ENCODE peak calls at places on chromosomes 16 and 17, in six cellular contexts. D is anterior cingulate cortex; R is HT1080; X is activated naive CD4-positive, alpha-beta T cell; P is amniotic epithelial cell; N is stimulated activated CD4-positive, alpha-beta T cell treated with anti-CD3 and anti-CD28 coated beads, TNF-alpha, amount 100 ng/mL, for 1 hour. H is an unnamed sample.

GRCh38 chr16:90077757-90078593 is 844 bp upstream of the PRDM7 start:
- DNase-seq in D (no peak), R (peak), X (no peak), P (peak), N (no peak), H (no peak)

GRCh38 chr16:30407794-30408534 is 558 bp downstream of the ZNF771 start:
- DNase-seq in D (no peak), R (no peak), X (no peak), P (no peak), N (no peak), H (no peak)

GRCh38 chr16:84976644-84977400 is 34.5 kb downstream of the ZDHHC7 start:
- DNase-seq in D (no peak), R (no peak), X (no peak), P (no peak), N (no peak), H (peak)

GRCh38 chr17:44078412-44078811 is 7.9 kb downstream of the G6PC3 start:
- DNase-seq in D (no peak), R (no peak), X (no peak), P (no peak), N (no peak), H (no peak)

GRCh38 chr17:3695723-3696411 is at the start of gene P2RX5:
- DNase-seq in D (no peak), R (no peak), X (no peak), P (no peak), N (peak), H (no peak)

GRCh38 chr17:3723556-3724372 is at the start of gene HASPIN:
- DNase-seq in D (peak), R (peak), X (peak), P (peak), N (peak), H (peak)

GRCh38 chr17:15882058-15882720 is 62.7 kb upstream of the ADORA2B start:
- DNase-seq in D (no peak), R (no peak), X (no peak), P (no peak), N (no peak), H (no peak)

GRCh38 chr17:2701996-2702741 is 9.4 kb downstream of the CLUH start:
- DNase-seq in D (no peak), R (no peak), X (no peak), P (no peak), N (no peak), H (peak)

GRCh38 chr17:19579192-19579668 is 45.6 kb downstream of the SLC47A1 start:
- DNase-seq in D (no peak), R (no peak), X (no peak), P (no peak), N (no peak), H (no peak)

GRCh38 chr17:57861737-57862409 is 12.0 kb upstream of the MRPS23 start:
- DNase-seq in D (no peak), R (no peak), X (no peak), P (no peak), N (no peak), H (peak)

GRCh38 chr17:6912110-6913051 is 80.9 kb upstream of the TEKT1 start:
- DNase-seq in D (no peak), R (no peak), X (no peak), P (no peak), N (no peak), H (no peak)